ENCODE peak calls at places on chromosomes 16 and 17, in nine cellular contexts. Z is Caco-2; T is iPS DF 6.9; L is tibial artery; C is cardiac muscle cell; X is BE2C; V is lung; K is testis; Q is CD8-positive, alpha-beta memory T cell. W is an unnamed sample.
A peak's percentile ranks its signal among the peaks of the same experiment; 100 is the strongest.

GRCh38 chr17:40309031-40309937 is at the start of gene RARA:
- DNase-seq in Z (peak; percentile 47), T (no peak), L (no peak), C (peak; percentile 57), X (peak; percentile 77), V (peak; percentile 62), K (peak; percentile 93), Q (no peak), W (peak; percentile 59)

GRCh38 chr16:54231336-54231735 is 55.3 kb downstream of the IRX3 start:
- DNase-seq in Z (no peak), T (no peak), L (no peak), C (no peak), X (no peak), V (no peak), K (no peak), Q (no peak), W (no peak)

GRCh38 chr17:31875081-31875480 is 16.0 kb upstream of the COPRS start:
- DNase-seq in Z (no peak), T (no peak), L (no peak), C (no peak), X (no peak), V (no peak), K (no peak), Q (no peak), W (no peak)

GRCh38 chr17:4176803-4177472 is 33.9 kb downstream of the CYB5D2 start:
- DNase-seq in Z (no peak), T (no peak), L (no peak), C (no peak), X (no peak), V (no peak), K (no peak), Q (no peak), W (no peak)

GRCh38 chr16:75238132-75238852 is 13.1 kb downstream of the BCAR1 start:
- DNase-seq in Z (no peak), T (no peak), L (peak; percentile 96), C (peak; percentile 92), X (peak; percentile 49), V (no peak), K (peak; percentile 94), Q (no peak), W (peak; percentile 81)

GRCh38 chr16:24851700-24852099 is 5.9 kb downstream of the SLC5A11 start:
- DNase-seq in Z (no peak), T (no peak), L (no peak), C (peak; percentile 9), X (no peak), V (no peak), K (no peak), Q (no peak), W (no peak)

GRCh38 chr17:39704821-39705551 is 5.1 kb downstream of the ERBB2 start:
- DNase-seq in Z (no peak), T (no peak), L (peak; percentile 85), C (peak; percentile 14), X (no peak), V (no peak), K (no peak), Q (no peak), W (no peak)

GRCh38 chr16:10949424-10949970 is 5.1 kb downstream of the CLEC16A start:
- DNase-seq in Z (no peak), T (no peak), L (no peak), C (peak; percentile 59), X (no peak), V (no peak), K (no peak), Q (no peak), W (no peak)

GRCh38 chr17:75289832-75290337 is 652 bp upstream of the SLC25A19 start:
- DNase-seq in Z (no peak), T (no peak), L (peak; percentile 74), C (peak; percentile 68), X (peak; percentile 48), V (no peak), K (peak; percentile 75), Q (peak; percentile 79), W (peak; percentile 52)

GRCh38 chr16:1014771-1015495 is 33.4 kb downstream of the SOX8 start:
- DNase-seq in Z (no peak), T (no peak), L (peak; percentile 77), C (no peak), X (no peak), V (no peak), K (no peak), Q (no peak), W (peak; percentile 36)

GRCh38 chr17:61261001-61261587 is 138.5 kb upstream of the TBX2 start:
- DNase-seq in Z (no peak), T (no peak), L (no peak), C (no peak), X (no peak), V (no peak), K (no peak), Q (no peak), W (no peak)
- H3K4me1 ChIP-seq in Z (peaks cover 8% of the 10 kb centered on the region), T (no peaks in the 10 kb centered on the region), L (peaks cover 58% of the 10 kb centered on the region), C (peaks cover 30% of the 10 kb centered on the region), X (peaks cover 18% of the 10 kb centered on the region), V (peaks cover 9% of the 10 kb centered on the region), K (peaks cover 16% of the 10 kb centered on the region), Q (no peaks in the 10 kb centered on the region), W (peaks cover 25% of the 10 kb centered on the region)

DNA sequence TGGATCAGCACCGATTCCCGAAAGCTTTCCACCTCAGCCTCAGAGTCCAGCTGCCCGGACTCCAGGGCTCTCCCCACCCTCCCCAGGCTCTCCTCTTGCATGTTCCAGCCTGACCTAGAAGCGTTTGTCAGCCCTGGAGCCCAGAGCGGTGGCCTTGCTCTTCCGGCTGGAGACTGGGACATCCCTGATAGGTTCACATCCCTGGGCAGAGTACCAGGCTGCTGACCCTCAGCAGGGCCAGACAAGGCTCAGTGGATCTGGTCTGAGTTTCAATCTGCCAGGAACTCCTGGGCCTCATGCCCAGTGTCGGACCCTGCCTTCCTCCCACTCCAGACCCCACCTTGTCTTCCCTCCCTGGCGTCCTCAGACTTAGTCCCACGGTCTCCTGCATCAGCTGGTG is 15.0 kb downstream of the CD300LG start:
- DNase-seq in Z (peak; percentile 8), T (no peak), L (peak; percentile 49), C (no peak), X (no peak), V (no peak), K (peak; percentile 58), Q (no peak), W (no peak)
- H3K27me3 ChIP-seq in Z (no peaks in the 10 kb centered on the region), T (no peaks in the 10 kb centered on the region), L (no peaks in the 10 kb centered on the region), C (peaks cover 4% of the 10 kb centered on the region), X (no peaks in the 10 kb centered on the region), V (no peaks in the 10 kb centered on the region), K (no peaks in the 10 kb centered on the region), Q (no peaks in the 10 kb centered on the region), W (no peaks in the 10 kb centered on the region)

GRCh38 chr17:79932907-79933306 is 93.7 kb upstream of the CBX4 start:
- DNase-seq in Z (no peak), T (no peak), L (no peak), C (no peak), X (no peak), V (no peak), K (no peak), Q (no peak), W (no peak)
- H3K4me1 ChIP-seq in Z (peaks cover 39% of the 10 kb centered on the region), T (peaks cover 14% of the 10 kb centered on the region), L (peaks cover 10% of the 10 kb centered on the region), C (no peaks in the 10 kb centered on the region), X (peaks cover 11% of the 10 kb centered on the region), V (no peaks in the 10 kb centered on the region), K (peaks cover 23% of the 10 kb centered on the region), Q (peaks cover 24% of the 10 kb centered on the region), W (peaks cover 25% of the 10 kb centered on the region)

GRCh38 chr17:44965491-44966234 is 2.4 kb downstream of the C1QL1 start:
- DNase-seq in Z (no peak), T (no peak), L (no peak), C (no peak), X (no peak), V (no peak), K (no peak), Q (no peak), W (no peak)
- H3K27me3 ChIP-seq in Z (peaks cover 1% of the 10 kb centered on the region), T (peaks cover 23% of the 10 kb centered on the region), L (peaks cover 10% of the 10 kb centered on the region), C (peaks cover 32% of the 10 kb centered on the region), X (peaks cover 21% of the 10 kb centered on the region), V (peaks cover 2% of the 10 kb centered on the region), K (no peaks in the 10 kb centered on the region), Q (peaks cover 52% of the 10 kb centered on the region), W (peaks cover 88% of the 10 kb centered on the region)

GRCh38 chr16:89481556-89481955 is 8.8 kb downstream of the ANKRD11 start:
- DNase-seq in Z (no peak), T (no peak), L (no peak), C (no peak), X (no peak), V (no peak), K (no peak), Q (no peak), W (no peak)
- H3K4me1 ChIP-seq in Z (peaks cover 56% of the 10 kb centered on the region), T (peaks cover 7% of the 10 kb centered on the region), L (peaks cover 98% of the 10 kb centered on the region), C (peaks cover 43% of the 10 kb centered on the region), X (peaks cover 5% of the 10 kb centered on the region), V (peaks cover 50% of the 10 kb centered on the region), K (peaks cover 47% of the 10 kb centered on the region), Q (peaks cover 92% of the 10 kb centered on the region), W (peaks cover 98% of the 10 kb centered on the region)